ENCODE peak calls at places on chromosomes 7 and 10, in six cellular contexts. One of them, this sample, is unnamed.

GRCh38 chr7:129423700-129424410 is 10.4 kb upstream of the STRIP2 start:
- DNase-seq in mesothelial cell of epicardium: no peak
- DNase-seq in HT-29: peak; percentile 74
- DNase-seq in globus pallidus: no peak
- DNase-seq in lower leg skin: no peak
- DNase-seq in fibroblast of the aortic adventitia: peak; percentile 9
- DNase-seq in this sample: no peak

GRCh38 chr7:13049946-13050345 is 362.5 kb downstream of the ARL4A start:
- DNase-seq in lower leg skin: no peak
- DNase-seq in mesothelial cell of epicardium: no peak
- DNase-seq in globus pallidus: no peak
- DNase-seq in fibroblast of the aortic adventitia: no peak
- DNase-seq in HT-29: no peak
- DNase-seq in this sample: no peak

GRCh38 chr7:17144313-17144712 is 154.1 kb upstream of the AHR start:
- DNase-seq in lower leg skin: no peak
- DNase-seq in mesothelial cell of epicardium: no peak
- DNase-seq in HT-29: no peak
- DNase-seq in fibroblast of the aortic adventitia: peak; percentile 13
- DNase-seq in globus pallidus: no peak
- DNase-seq in this sample: no peak

GRCh38 chr7:78176186-78176585 is 377.6 kb downstream of the PHTF2 start:
- DNase-seq in fibroblast of the aortic adventitia: peak; percentile 87
- DNase-seq in HT-29: no peak
- DNase-seq in globus pallidus: peak; percentile 24
- DNase-seq in lower leg skin: no peak
- DNase-seq in mesothelial cell of epicardium: no peak
- DNase-seq in this sample: no peak

GRCh38 chr7:29811597-29811996 is 5.3 kb downstream of the WIPF3 start:
- DNase-seq in HT-29: peak; percentile 21
- DNase-seq in globus pallidus: no peak
- DNase-seq in lower leg skin: no peak
- DNase-seq in fibroblast of the aortic adventitia: no peak
- DNase-seq in mesothelial cell of epicardium: no peak
- DNase-seq in this sample: no peak

GRCh38 chr10:117439243-117439912 is 64.1 kb upstream of the PDZD8 start:
- DNase-seq in fibroblast of the aortic adventitia: peak; percentile 93
- DNase-seq in HT-29: no peak
- DNase-seq in globus pallidus: no peak
- DNase-seq in mesothelial cell of epicardium: no peak
- DNase-seq in lower leg skin: peak; percentile 85
- DNase-seq in this sample: no peak

GRCh38 chr7:26507375-26508068 is 215.9 kb downstream of the SNX10 start:
- DNase-seq in fibroblast of the aortic adventitia: no peak
- DNase-seq in HT-29: no peak
- DNase-seq in lower leg skin: no peak
- DNase-seq in globus pallidus: no peak
- DNase-seq in mesothelial cell of epicardium: no peak
- DNase-seq in this sample: no peak

GRCh38 chr7:5594616-5595544 is 171.2 kb upstream of the TNRC18 start:
- DNase-seq in mesothelial cell of epicardium: peak; percentile 68
- DNase-seq in fibroblast of the aortic adventitia: no peak
- DNase-seq in globus pallidus: no peak
- DNase-seq in lower leg skin: no peak
- DNase-seq in HT-29: no peak
- DNase-seq in this sample: no peak

GRCh38 chr10:1579671-1580070 is 157.7 kb downstream of the ADARB2 start:
- DNase-seq in HT-29: no peak
- DNase-seq in fibroblast of the aortic adventitia: no peak
- DNase-seq in mesothelial cell of epicardium: no peak
- DNase-seq in globus pallidus: no peak
- DNase-seq in lower leg skin: no peak
- DNase-seq in this sample: no peak

GRCh38 chr10:132388901-132389630 is 7.9 kb upstream of the PWWP2B start:
- DNase-seq in fibroblast of the aortic adventitia: no peak
- DNase-seq in lower leg skin: no peak
- DNase-seq in HT-29: no peak
- DNase-seq in mesothelial cell of epicardium: no peak
- DNase-seq in globus pallidus: no peak
- DNase-seq in this sample: no peak

GRCh38 chr10:100569687-100570517 is 34.2 kb downstream of the HIF1AN start:
- DNase-seq in fibroblast of the aortic adventitia: no peak
- DNase-seq in globus pallidus: no peak
- DNase-seq in lower leg skin: no peak
- DNase-seq in mesothelial cell of epicardium: no peak
- DNase-seq in HT-29: no peak
- DNase-seq in this sample: no peak

This sample was measured in effector CD8-positive, alpha-beta T cell.